ENCODE peak calls at places on chromosomes 3 and 15, in seven cellular contexts. One of them, this sample, is unnamed.

GRCh38 chr3:118949113-118949760 is 85.4 kb downstream of the IGSF11 start:
- DNase-seq in non-pigmented ciliary epithelial cell: no peak
- DNase-seq in ovary: no peak
- DNase-seq in omental fat pad: no peak
- DNase-seq in activated T-helper 9 cell treated with anti-CD3 and anti-CD28 coated beads, Interleukin-2, amount 50 U/mL, for 16 hours: no peak
- DNase-seq in Kasumi-1: no peak
- DNase-seq in astrocyte of the hippocampus: peak; percentile 4
- DNase-seq in this sample: no peak

GRCh38 chr3:46065294-46065705 is 38.0 kb upstream of the XCR1 start:
- DNase-seq in ovary: no peak
- DNase-seq in activated T-helper 9 cell treated with anti-CD3 and anti-CD28 coated beads, Interleukin-2, amount 50 U/mL, for 16 hours: peak; percentile 75
- DNase-seq in omental fat pad: no peak
- DNase-seq in astrocyte of the hippocampus: peak; percentile 15
- DNase-seq in Kasumi-1: no peak
- DNase-seq in non-pigmented ciliary epithelial cell: no peak
- DNase-seq in this sample: no peak

GRCh38 chr3:114377426-114377825 is 83.6 kb downstream of the TIGIT start:
- DNase-seq in astrocyte of the hippocampus: peak; percentile 25
- DNase-seq in Kasumi-1: no peak
- DNase-seq in ovary: no peak
- DNase-seq in non-pigmented ciliary epithelial cell: no peak
- DNase-seq in activated T-helper 9 cell treated with anti-CD3 and anti-CD28 coated beads, Interleukin-2, amount 50 U/mL, for 16 hours: no peak
- DNase-seq in omental fat pad: no peak
- DNase-seq in this sample: no peak

GRCh38 chr15:90451215-90451850 is 63.3 kb downstream of the IQGAP1 start:
- DNase-seq in astrocyte of the hippocampus: peak; percentile 58
- DNase-seq in omental fat pad: no peak
- DNase-seq in non-pigmented ciliary epithelial cell: peak; percentile 53
- DNase-seq in ovary: no peak
- DNase-seq in Kasumi-1: no peak
- DNase-seq in activated T-helper 9 cell treated with anti-CD3 and anti-CD28 coated beads, Interleukin-2, amount 50 U/mL, for 16 hours: no peak
- DNase-seq in this sample: no peak

GRCh38 chr3:189365609-189366564 is 194.1 kb downstream of the TPRG1 start:
- DNase-seq in activated T-helper 9 cell treated with anti-CD3 and anti-CD28 coated beads, Interleukin-2, amount 50 U/mL, for 16 hours: no peak
- DNase-seq in Kasumi-1: peak; percentile 15
- DNase-seq in omental fat pad: no peak
- DNase-seq in non-pigmented ciliary epithelial cell: no peak
- DNase-seq in ovary: no peak
- DNase-seq in astrocyte of the hippocampus: peak; percentile 38
- DNase-seq in this sample: no peak

GRCh38 chr3:901953-902778 is 190.7 kb upstream of the CNTN6 start:
- DNase-seq in omental fat pad: no peak
- DNase-seq in ovary: no peak
- DNase-seq in astrocyte of the hippocampus: peak; percentile 15
- DNase-seq in Kasumi-1: peak; percentile 50
- DNase-seq in non-pigmented ciliary epithelial cell: no peak
- DNase-seq in activated T-helper 9 cell treated with anti-CD3 and anti-CD28 coated beads, Interleukin-2, amount 50 U/mL, for 16 hours: no peak
- DNase-seq in this sample: no peak

GRCh38 chr3:49717539-49718418 is 1.7 kb downstream of the AMIGO3 start:
- DNase-seq in ovary: peak; percentile 24
- DNase-seq in activated T-helper 9 cell treated with anti-CD3 and anti-CD28 coated beads, Interleukin-2, amount 50 U/mL, for 16 hours: no peak
- DNase-seq in Kasumi-1: no peak
- DNase-seq in omental fat pad: no peak
- DNase-seq in non-pigmented ciliary epithelial cell: no peak
- DNase-seq in astrocyte of the hippocampus: no peak
- DNase-seq in this sample: no peak

GRCh38 chr15:98689431-98689861 is 41.1 kb downstream of the IGF1R start:
- DNase-seq in activated T-helper 9 cell treated with anti-CD3 and anti-CD28 coated beads, Interleukin-2, amount 50 U/mL, for 16 hours: no peak
- DNase-seq in astrocyte of the hippocampus: peak; percentile 20
- DNase-seq in Kasumi-1: no peak
- DNase-seq in ovary: no peak
- DNase-seq in non-pigmented ciliary epithelial cell: no peak
- DNase-seq in omental fat pad: no peak
- DNase-seq in this sample: no peak

GRCh38 chr3:189233225-189233858 is 61.6 kb downstream of the TPRG1 start:
- DNase-seq in activated T-helper 9 cell treated with anti-CD3 and anti-CD28 coated beads, Interleukin-2, amount 50 U/mL, for 16 hours: no peak
- DNase-seq in omental fat pad: no peak
- DNase-seq in non-pigmented ciliary epithelial cell: peak; percentile 28
- DNase-seq in Kasumi-1: peak; percentile 49
- DNase-seq in astrocyte of the hippocampus: peak; percentile 79
- DNase-seq in ovary: peak; percentile 46
- DNase-seq in this sample: peak; percentile 5

GRCh38 chr3:157130881-157131251 is 29.1 kb downstream of the CCNL1 start:
- DNase-seq in ovary: no peak
- DNase-seq in omental fat pad: no peak
- DNase-seq in Kasumi-1: no peak
- DNase-seq in activated T-helper 9 cell treated with anti-CD3 and anti-CD28 coated beads, Interleukin-2, amount 50 U/mL, for 16 hours: no peak
- DNase-seq in non-pigmented ciliary epithelial cell: no peak
- DNase-seq in astrocyte of the hippocampus: no peak
- DNase-seq in this sample: no peak

GRCh38 chr3:109973733-109974132 is 636.4 kb upstream of the DPPA4 start:
- DNase-seq in activated T-helper 9 cell treated with anti-CD3 and anti-CD28 coated beads, Interleukin-2, amount 50 U/mL, for 16 hours: no peak
- DNase-seq in astrocyte of the hippocampus: peak; percentile 46
- DNase-seq in Kasumi-1: peak; percentile 7
- DNase-seq in non-pigmented ciliary epithelial cell: no peak
- DNase-seq in ovary: no peak
- DNase-seq in omental fat pad: no peak
- DNase-seq in this sample: no peak

GRCh38 chr15:50049871-50050270 is 69.2 kb downstream of the ATP8B4 start:
- DNase-seq in omental fat pad: no peak
- DNase-seq in Kasumi-1: no peak
- DNase-seq in ovary: no peak
- DNase-seq in astrocyte of the hippocampus: no peak
- DNase-seq in activated T-helper 9 cell treated with anti-CD3 and anti-CD28 coated beads, Interleukin-2, amount 50 U/mL, for 16 hours: no peak
- DNase-seq in non-pigmented ciliary epithelial cell: no peak
- DNase-seq in this sample: no peak

GRCh38 chr3:195269375-195270078 is 1.4 kb downstream of the XXYLT1 start:
- DNase-seq in omental fat pad: no peak
- DNase-seq in activated T-helper 9 cell treated with anti-CD3 and anti-CD28 coated beads, Interleukin-2, amount 50 U/mL, for 16 hours: no peak
- DNase-seq in Kasumi-1: peak; percentile 15
- DNase-seq in astrocyte of the hippocampus: no peak
- DNase-seq in non-pigmented ciliary epithelial cell: no peak
- DNase-seq in ovary: no peak
- DNase-seq in this sample: no peak

GRCh38 chr3:136068708-136069107 is 103.2 kb downstream of the PPP2R3A start:
- DNase-seq in activated T-helper 9 cell treated with anti-CD3 and anti-CD28 coated beads, Interleukin-2, amount 50 U/mL, for 16 hours: no peak
- DNase-seq in Kasumi-1: no peak
- DNase-seq in astrocyte of the hippocampus: peak; percentile 7
- DNase-seq in omental fat pad: no peak
- DNase-seq in ovary: no peak
- DNase-seq in non-pigmented ciliary epithelial cell: no peak
- DNase-seq in this sample: no peak

GRCh38 chr15:47839233-47839867 is 122.0 kb downstream of the SEMA6D start:
- DNase-seq in non-pigmented ciliary epithelial cell: no peak
- DNase-seq in ovary: no peak
- DNase-seq in Kasumi-1: no peak
- DNase-seq in omental fat pad: no peak
- DNase-seq in activated T-helper 9 cell treated with anti-CD3 and anti-CD28 coated beads, Interleukin-2, amount 50 U/mL, for 16 hours: no peak
- DNase-seq in astrocyte of the hippocampus: no peak
- DNase-seq in this sample: no peak

GRCh38 chr15:56672721-56673120 is 60.6 kb downstream of the ZNF280D start:
- DNase-seq in Kasumi-1: no peak
- DNase-seq in activated T-helper 9 cell treated with anti-CD3 and anti-CD28 coated beads, Interleukin-2, amount 50 U/mL, for 16 hours: no peak
- DNase-seq in omental fat pad: no peak
- DNase-seq in ovary: no peak
- DNase-seq in non-pigmented ciliary epithelial cell: peak; percentile 44
- DNase-seq in astrocyte of the hippocampus: peak; percentile 50
- DNase-seq in this sample: no peak

GRCh38 chr3:48990636-48991421 is 788 bp downstream of the P4HTM start:
- DNase-seq in activated T-helper 9 cell treated with anti-CD3 and anti-CD28 coated beads, Interleukin-2, amount 50 U/mL, for 16 hours: no peak
- DNase-seq in non-pigmented ciliary epithelial cell: no peak
- DNase-seq in omental fat pad: no peak
- DNase-seq in ovary: no peak
- DNase-seq in astrocyte of the hippocampus: peak; percentile 61
- DNase-seq in Kasumi-1: no peak
- DNase-seq in this sample: no peak

GRCh38 chr15:77907824-77908751 is 169.4 kb downstream of the TBC1D2B start:
- DNase-seq in activated T-helper 9 cell treated with anti-CD3 and anti-CD28 coated beads, Interleukin-2, amount 50 U/mL, for 16 hours: peak; percentile 24
- DNase-seq in Kasumi-1: peak; percentile 78
- DNase-seq in astrocyte of the hippocampus: peak; percentile 83
- DNase-seq in non-pigmented ciliary epithelial cell: no peak
- DNase-seq in ovary: no peak
- DNase-seq in omental fat pad: no peak
- DNase-seq in this sample: no peak